ENCODE peak calls at places on chromosomes 16 and 17, in five cellular contexts. V is A549, W is RWPE1, F is AG04450, S is aorta. R is an unnamed sample.

GRCh38 chr16:78503501-78504110 is 404.2 kb downstream of the WWOX start:
- DNase-seq in S (no peak), V (peak), W (peak), F (no peak), R (peak)

GRCh38 chr17:5537251-5537650 is 47.1 kb downstream of the NLRP1 start:
- DNase-seq in F (no peak), S (no peak), V (no peak), W (no peak), R (peak)

GRCh38 chr16:69775535-69775934 is 13.4 kb downstream of the WWP2 start:
- DNase-seq in F (no peak), V (no peak), S (no peak), W (no peak), R (no peak)

GRCh38 chr17:74457146-74457819 is 9.2 kb upstream of the CD300A start:
- DNase-seq in V (peak), S (peak), F (peak), W (peak), R (peak)

GRCh38 chr17:14745541-14745940 is 444.7 kb downstream of the HS3ST3B1 start:
- DNase-seq in W (no peak), S (no peak), V (no peak), F (no peak), R (no peak)

GRCh38 chr17:2947588-2947950 is 115.8 kb downstream of the OR1D5 start:
- DNase-seq in W (no peak), V (no peak), F (no peak), S (peak), R (no peak)

GRCh38 chr17:17876959-17877547 is 40.3 kb upstream of the SREBF1 start:
- DNase-seq in W (no peak), V (no peak), S (peak), F (no peak), R (no peak)

GRCh38 chr17:44779211-44780025 is 20.6 kb downstream of the ADAM11 start:
- DNase-seq in W (peak), V (peak), F (peak), S (peak), R (peak)

GRCh38 chr16:72939247-72939646 is 108.7 kb downstream of the ZFHX3 start:
- DNase-seq in V (peak), W (peak), F (peak), S (no peak), R (no peak)

GRCh38 chr16:11389631-11390565 is 44.6 kb downstream of the RMI2 start:
- DNase-seq in W (no peak), F (no peak), S (no peak), V (no peak), R (no peak)

GRCh38 chr17:20009302-20010098 is at the start of gene SPECC1:
- DNase-seq in F (no peak), S (peak), W (peak), V (peak), R (peak)

GRCh38 chr17:67328026-67328425 is 38.4 kb downstream of the PSMD12 start:
- DNase-seq in V (no peak), S (no peak), W (no peak), F (no peak), R (no peak)

GRCh38 chr17:77449908-77450741 is 309.4 kb downstream of the SEC14L1 start:
- DNase-seq in V (no peak), S (peak), F (no peak), W (peak), R (no peak)

GRCh38 chr17:69477204-69477899 is 62.9 kb downstream of the MAP2K6 start:
- DNase-seq in S (no peak), V (no peak), F (no peak), W (no peak), R (no peak)

GRCh38 chr16:48129926-48130325 is 25.9 kb downstream of the ABCC12 start:
- DNase-seq in W (no peak), S (no peak), F (no peak), V (peak), R (no peak)

GRCh38 chr16:27982184-27982583 is 81.3 kb downstream of the GSG1L start:
- DNase-seq in F (no peak), V (peak), W (no peak), S (peak), R (no peak)

GRCh38 chr17:11644265-11645212 is 46.3 kb downstream of the DNAH9 start:
- DNase-seq in F (no peak), S (no peak), W (peak), V (peak), R (peak)

GRCh38 chr16:85227924-85228462 is 115.7 kb upstream of the CIBAR2 start:
- DNase-seq in F (no peak), W (no peak), S (peak), V (no peak), R (no peak)

GRCh38 chr16:28210264-28210663 is 1.5 kb downstream of the XPO6 start:
- DNase-seq in W (no peak), F (no peak), V (no peak), S (no peak), R (no peak)

GRCh38 chr16:81623365-81624102 is 155.6 kb upstream of the PLCG2 start:
- DNase-seq in S (no peak), F (no peak), V (peak), W (no peak), R (no peak)

GRCh38 chr17:42706732-42707131 is 24.4 kb downstream of the CNTNAP1 start:
- DNase-seq in W (no peak), F (no peak), S (no peak), V (no peak), R (no peak)

GRCh38 chr16:85870159-85870558 is 28.8 kb upstream of the IRF8 start:
- DNase-seq in S (no peak), V (no peak), F (no peak), W (no peak), R (no peak)

GRCh38 chr17:81456798-81457197 is 55.8 kb downstream of the ACTG1 start:
- DNase-seq in S (no peak), F (no peak), V (no peak), W (no peak), R (no peak)

GRCh38 chr16:59478806-59479205 is 744.7 kb upstream of the GOT2 start:
- DNase-seq in V (no peak), S (no peak), W (no peak), F (no peak), R (no peak)

GRCh38 chr17:27038676-27039075 is 255.2 kb upstream of the WSB1 start:
- DNase-seq in F (no peak), W (no peak), V (peak), S (no peak), R (no peak)

R was measured in astrocyte of the cerebellum.